ENCODE peak calls at places on chromosomes 6 and 20, in seven cellular contexts. J is stimulated activated effector memory CD8-positive, alpha-beta T cell treated with anti-CD3 and anti-CD28 coated beads, Interleukin-12 subunit alpha, Interleukin-12 subunit beta, amount 100 ng/mL, for 72 hours; Z is epithelial cell of esophagus; X is left cardiac atrium; Y is CD4-positive, alpha-beta memory T cell; K is DMS153; I is LoVo. F is an unnamed sample.

GRCh38 chr20:6818033-6818808 is 50.7 kb downstream of the BMP2 start:
- DNase-seq in J (no peak), Z (peak), X (no peak), Y (no peak), K (no peak), I (no peak), F (no peak)

GRCh38 chr20:46770330-46771194 is 61.1 kb downstream of the SLC2A10 start:
- DNase-seq in J (no peak), Z (peak), X (no peak), Y (no peak), K (no peak), I (no peak), F (no peak)

GRCh38 chr6:137927777-137928218 is 60.7 kb downstream of the TNFAIP3 start:
- DNase-seq in J (peak), Z (no peak), X (no peak), Y (peak), K (no peak), I (no peak), F (peak)

GRCh38 chr6:70277480-70277879 is 25.4 kb downstream of the COL9A1 start:
- DNase-seq in J (no peak), Z (peak), X (no peak), Y (no peak), K (no peak), I (no peak), F (peak)

GRCh38 chr6:170006524-170007467 is 255.4 kb downstream of the ERMARD start:
- DNase-seq in J (no peak), Z (no peak), X (no peak), Y (no peak), K (peak), I (no peak), F (no peak)

GRCh38 chr6:79263366-79263765 is 28.9 kb upstream of the HMGN3 start:
- DNase-seq in J (no peak), Z (no peak), X (no peak), Y (no peak), K (no peak), I (no peak), F (no peak)

GRCh38 chr6:15026832-15027231 is 219.0 kb upstream of the JARID2 start:
- DNase-seq in J (no peak), Z (peak), X (peak), Y (no peak), K (peak), I (no peak), F (no peak)

GRCh38 chr6:88760091-88760490 is 203.3 kb downstream of the RNGTT start:
- DNase-seq in J (no peak), Z (no peak), X (no peak), Y (no peak), K (no peak), I (no peak), F (no peak)

GRCh38 chr6:72140795-72141194 is 254.4 kb downstream of the RIMS1 start:
- DNase-seq in J (no peak), Z (peak), X (no peak), Y (no peak), K (no peak), I (no peak), F (no peak)

GRCh38 chr20:40442181-40442963 is 246.7 kb downstream of the MAFB start:
- DNase-seq in J (no peak), Z (no peak), X (no peak), Y (no peak), K (no peak), I (no peak), F (no peak)

GRCh38 chr6:17281497-17282481 is 628 bp downstream of the RBM24 start:
- DNase-seq in J (no peak), Z (peak), X (peak), Y (peak), K (no peak), I (peak), F (peak)

GRCh38 chr6:112029045-112029822 is 24.7 kb upstream of the CCN6 start:
- DNase-seq in J (peak), Z (peak), X (peak), Y (peak), K (peak), I (peak), F (peak)

GRCh38 chr6:105474234-105474633 is 71.4 kb upstream of the PREP start:
- DNase-seq in J (no peak), Z (no peak), X (no peak), Y (no peak), K (no peak), I (no peak), F (no peak)

GRCh38 chr6:105484238-105485161 is 81.6 kb upstream of the PREP start:
- DNase-seq in J (peak), Z (peak), X (no peak), Y (peak), K (peak), I (peak), F (peak)

GRCh38 chr6:16436550-16436949 is 198.2 kb downstream of the GMPR start:
- DNase-seq in J (peak), Z (no peak), X (no peak), Y (peak), K (no peak), I (no peak), F (no peak)

GRCh38 chr6:107806675-107807074 is 17.4 kb downstream of the SCML4 start:
- DNase-seq in J (no peak), Z (no peak), X (no peak), Y (no peak), K (no peak), I (no peak), F (no peak)

GRCh38 chr6:43276180-43277082 is 21.6 kb upstream of the SLC22A7 start:
- DNase-seq in J (no peak), Z (no peak), X (no peak), Y (peak), K (no peak), I (peak), F (peak)

GRCh38 chr20:25579081-25579770 is 6.1 kb downstream of the NINL start:
- DNase-seq in J (no peak), Z (no peak), X (no peak), Y (no peak), K (no peak), I (no peak), F (no peak)

GRCh38 chr6:33853026-33853425 is 49.2 kb upstream of the MLN start:
- DNase-seq in J (no peak), Z (no peak), X (no peak), Y (no peak), K (no peak), I (no peak), F (no peak)

GRCh38 chr20:14963262-14963663 is 625.9 kb upstream of the FLRT3 start:
- DNase-seq in J (no peak), Z (peak), X (no peak), Y (no peak), K (no peak), I (peak), F (no peak)

GRCh38 chr20:3706774-3707507 is 5.5 kb downstream of the SIGLEC1 start:
- DNase-seq in J (no peak), Z (peak), X (no peak), Y (no peak), K (no peak), I (peak), F (no peak)

GRCh38 chr20:44585042-44585968 is 2.9 kb downstream of the PKIG start:
- DNase-seq in J (no peak), Z (no peak), X (no peak), Y (no peak), K (no peak), I (no peak), F (no peak)

GRCh38 chr6:170039156-170040114 is 251.4 kb downstream of the DLL1 start:
- DNase-seq in J (no peak), Z (no peak), X (no peak), Y (no peak), K (no peak), I (no peak), F (no peak)

GRCh38 chr6:35044145-35044745 is 96.9 kb downstream of the TCP11 start:
- DNase-seq in J (no peak), Z (peak), X (no peak), Y (no peak), K (peak), I (no peak), F (no peak)

GRCh38 chr20:4797275-4797674 is 75.6 kb downstream of the PRND start:
- DNase-seq in J (no peak), Z (no peak), X (no peak), Y (no peak), K (no peak), I (no peak), F (no peak)

GRCh38 chr6:79949235-79949634 is 1.9 kb upstream of the ELOVL4 start:
- DNase-seq in J (peak), Z (peak), X (peak), Y (peak), K (peak), I (peak), F (peak)

GRCh38 chr6:145734486-145735355 is 599 bp downstream of the EPM2A start:
- DNase-seq in J (peak), Z (peak), X (peak), Y (peak), K (peak), I (peak), F (peak)

GRCh38 chr6:38193486-38194281 is 374.2 kb downstream of the ZFAND3 start:
- DNase-seq in J (no peak), Z (no peak), X (no peak), Y (no peak), K (no peak), I (no peak), F (no peak)

GRCh38 chr6:8810325-8810724 is 375.0 kb upstream of the SLC35B3 start:
- DNase-seq in J (no peak), Z (no peak), X (no peak), Y (no peak), K (no peak), I (no peak), F (no peak)

GRCh38 chr6:80454661-80455365 is 348.3 kb downstream of the BCKDHB start:
- DNase-seq in J (no peak), Z (peak), X (no peak), Y (no peak), K (no peak), I (no peak), F (no peak)

GRCh38 chr20:22430154-22430745 is 154.1 kb downstream of the FOXA2 start:
- DNase-seq in J (no peak), Z (peak), X (no peak), Y (no peak), K (peak), I (no peak), F (no peak)

GRCh38 chr6:153129873-153130514 is 1.1 kb downstream of the RGS17 start:
- DNase-seq in J (no peak), Z (peak), X (no peak), Y (no peak), K (no peak), I (no peak), F (no peak)

GRCh38 chr6:25456656-25457055 is 177.5 kb downstream of the CARMIL1 start:
- DNase-seq in J (no peak), Z (no peak), X (no peak), Y (no peak), K (no peak), I (no peak), F (no peak)

GRCh38 chr20:44020406-44021148 is 105.9 kb downstream of the TOX2 start:
- DNase-seq in J (no peak), Z (no peak), X (no peak), Y (no peak), K (no peak), I (no peak), F (no peak)

GRCh38 chr6:34352305-34352937 is 40.0 kb downstream of the NUDT3 start:
- DNase-seq in J (no peak), Z (no peak), X (no peak), Y (no peak), K (no peak), I (no peak), F (no peak)

GRCh38 chr20:52312131-52312729 is 120.7 kb upstream of the ZFP64 start:
- DNase-seq in J (peak), Z (peak), X (peak), Y (peak), K (peak), I (peak), F (peak)

GRCh38 chr6:145349950-145350510 is 385.3 kb downstream of the EPM2A start:
- DNase-seq in J (no peak), Z (no peak), X (no peak), Y (no peak), K (no peak), I (no peak), F (peak)

GRCh38 chr6:90315354-90315960 is 18.8 kb upstream of the BACH2 start:
- DNase-seq in J (no peak), Z (no peak), X (no peak), Y (no peak), K (no peak), I (no peak), F (no peak)

F was measured in foreskin melanocyte.